ENCODE peak calls at places on chromosomes 12 and 14, in six cellular contexts. One of them, this sample, is unnamed.

GRCh38 chr12:7588703-7589329 is 76.9 kb downstream of the APOBEC1 start:
- DNase-seq in IMR-90: peak
- DNase-seq in trophoblast cell: peak
- DNase-seq in mesenchymal stem cell: peak
- DNase-seq in H1: no peak
- DNase-seq in neuronal stem cell: no peak
- DNase-seq in this sample: peak

GRCh38 chr12:110754101-110754793 is 11.6 kb upstream of the PPP1CC start:
- DNase-seq in IMR-90: no peak
- DNase-seq in trophoblast cell: no peak
- DNase-seq in mesenchymal stem cell: no peak
- DNase-seq in H1: no peak
- DNase-seq in neuronal stem cell: no peak
- DNase-seq in this sample: no peak

GRCh38 chr14:55062517-55063351 is 11.3 kb downstream of the MAPK1IP1L start:
- DNase-seq in IMR-90: no peak
- DNase-seq in trophoblast cell: no peak
- DNase-seq in mesenchymal stem cell: no peak
- DNase-seq in H1: no peak
- DNase-seq in neuronal stem cell: no peak
- DNase-seq in this sample: no peak

GRCh38 chr12:109739747-109740693 is 26.4 kb downstream of the FAM222A start:
- DNase-seq in IMR-90: no peak
- DNase-seq in trophoblast cell: no peak
- DNase-seq in mesenchymal stem cell: no peak
- DNase-seq in H1: no peak
- DNase-seq in neuronal stem cell: no peak
- DNase-seq in this sample: peak

GRCh38 chr12:77435446-77436091 is 370.2 kb upstream of the E2F7 start:
- DNase-seq in IMR-90: no peak
- DNase-seq in trophoblast cell: no peak
- DNase-seq in mesenchymal stem cell: no peak
- DNase-seq in H1: no peak
- DNase-seq in neuronal stem cell: no peak
- DNase-seq in this sample: no peak

GRCh38 chr12:57241556-57242310 is 9.3 kb downstream of the STAC3 start:
- DNase-seq in IMR-90: no peak
- DNase-seq in trophoblast cell: no peak
- DNase-seq in mesenchymal stem cell: peak
- DNase-seq in H1: no peak
- DNase-seq in neuronal stem cell: no peak
- DNase-seq in this sample: no peak

GRCh38 chr12:571795-572531 is 91.3 kb downstream of the NINJ2 start:
- DNase-seq in IMR-90: no peak
- DNase-seq in trophoblast cell: peak
- DNase-seq in mesenchymal stem cell: peak
- DNase-seq in H1: no peak
- DNase-seq in neuronal stem cell: no peak
- DNase-seq in this sample: no peak

GRCh38 chr14:64792871-64793560 is 86.7 kb downstream of the SPTB start:
- DNase-seq in IMR-90: no peak
- DNase-seq in trophoblast cell: no peak
- DNase-seq in mesenchymal stem cell: no peak
- DNase-seq in H1: no peak
- DNase-seq in neuronal stem cell: no peak
- DNase-seq in this sample: no peak

GRCh38 chr12:11906284-11906935 is 164.3 kb upstream of the BCL2L14 start:
- DNase-seq in IMR-90: peak
- DNase-seq in trophoblast cell: peak
- DNase-seq in mesenchymal stem cell: peak
- DNase-seq in H1: no peak
- DNase-seq in neuronal stem cell: no peak
- DNase-seq in this sample: no peak

DNA sequence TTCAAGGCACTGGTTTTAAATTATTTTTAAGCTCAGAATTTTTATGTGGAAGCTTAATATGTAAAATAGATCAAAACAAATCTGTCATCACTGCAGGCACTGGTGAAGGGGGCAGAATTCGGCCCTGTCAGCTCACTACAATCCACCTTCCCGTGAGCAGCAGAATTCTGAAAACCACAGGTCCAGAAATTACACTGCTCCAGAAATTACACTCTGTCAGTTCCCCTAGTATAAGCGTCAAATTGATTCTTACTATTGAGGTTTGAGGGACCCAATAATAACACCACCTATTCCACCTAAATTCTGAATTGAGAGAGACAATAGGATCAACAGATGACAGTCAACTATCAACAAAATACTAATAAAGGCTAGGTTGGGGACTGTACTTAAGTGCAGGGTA is 245.5 kb downstream of the PHLDA1 start:
- DNase-seq in IMR-90: no peak
- DNase-seq in trophoblast cell: no peak
- DNase-seq in mesenchymal stem cell: no peak
- DNase-seq in H1: no peak
- DNase-seq in neuronal stem cell: no peak
- DNase-seq in this sample: no peak
- H3K27ac ChIP-seq in IMR-90: no peak
- H3K27ac ChIP-seq in trophoblast cell: no peak
- H3K27ac ChIP-seq in mesenchymal stem cell: no peak
- H3K27ac ChIP-seq in H1: no peak
- H3K27ac ChIP-seq in neuronal stem cell: no peak
- H3K27ac ChIP-seq in this sample: no peak

GRCh38 chr14:102778616-102779351 is 1.5 kb downstream of the TRAF3 start:
- DNase-seq in IMR-90: peak
- DNase-seq in trophoblast cell: peak
- DNase-seq in mesenchymal stem cell: peak
- DNase-seq in H1: no peak
- DNase-seq in neuronal stem cell: no peak
- DNase-seq in this sample: no peak
- H3K23ac ChIP-seq in IMR-90: peak
- H3K23ac ChIP-seq in trophoblast cell: peak
- H3K23ac ChIP-seq in mesenchymal stem cell: no peak
- H3K23ac ChIP-seq in H1: no peak
- H3K23ac ChIP-seq in neuronal stem cell: no peak
- H3K23ac ChIP-seq in this sample: no peak

GRCh38 chr12:14955876-14956811 is 5.3 kb downstream of the ARHGDIB start:
- DNase-seq in IMR-90: no peak
- DNase-seq in trophoblast cell: no peak
- DNase-seq in mesenchymal stem cell: no peak
- DNase-seq in H1: no peak
- DNase-seq in neuronal stem cell: no peak
- DNase-seq in this sample: no peak

GRCh38 chr12:14950982-14951746 is 10.2 kb downstream of the ARHGDIB start:
- DNase-seq in IMR-90: no peak
- DNase-seq in trophoblast cell: peak
- DNase-seq in mesenchymal stem cell: no peak
- DNase-seq in H1: no peak
- DNase-seq in neuronal stem cell: peak
- DNase-seq in this sample: peak

GRCh38 chr12:14952295-14952995 is 9.0 kb downstream of the ARHGDIB start:
- DNase-seq in IMR-90: peak
- DNase-seq in trophoblast cell: peak
- DNase-seq in mesenchymal stem cell: peak
- DNase-seq in H1: no peak
- DNase-seq in neuronal stem cell: no peak
- DNase-seq in this sample: peak

GRCh38 chr12:14953752-14954151 is 7.6 kb downstream of the ARHGDIB start:
- DNase-seq in IMR-90: no peak
- DNase-seq in trophoblast cell: no peak
- DNase-seq in mesenchymal stem cell: no peak
- DNase-seq in H1: no peak
- DNase-seq in neuronal stem cell: no peak
- DNase-seq in this sample: no peak

GRCh38 chr12:14954269-14954668 is 7.1 kb downstream of the ARHGDIB start:
- DNase-seq in IMR-90: no peak
- DNase-seq in trophoblast cell: no peak
- DNase-seq in mesenchymal stem cell: no peak
- DNase-seq in H1: no peak
- DNase-seq in neuronal stem cell: no peak
- DNase-seq in this sample: no peak
- H3K4me3 ChIP-seq in IMR-90: no peak
- H3K4me3 ChIP-seq in trophoblast cell: no peak
- H3K4me3 ChIP-seq in mesenchymal stem cell: no peak
- H3K4me3 ChIP-seq in H1: no peak
- H3K4me3 ChIP-seq in neuronal stem cell: no peak
- H3K4me3 ChIP-seq in this sample: no peak

GRCh38 chr14:52318057-52318456 is 3.9 kb downstream of the PTGER2 start:
- DNase-seq in IMR-90: no peak
- DNase-seq in trophoblast cell: no peak
- DNase-seq in mesenchymal stem cell: no peak
- DNase-seq in H1: no peak
- DNase-seq in neuronal stem cell: no peak
- DNase-seq in this sample: no peak
- H3K27ac ChIP-seq in IMR-90: peak
- H3K27ac ChIP-seq in trophoblast cell: no peak
- H3K27ac ChIP-seq in mesenchymal stem cell: no peak
- H3K27ac ChIP-seq in H1: no peak
- H3K27ac ChIP-seq in neuronal stem cell: no peak
- H3K27ac ChIP-seq in this sample: no peak

DNA sequence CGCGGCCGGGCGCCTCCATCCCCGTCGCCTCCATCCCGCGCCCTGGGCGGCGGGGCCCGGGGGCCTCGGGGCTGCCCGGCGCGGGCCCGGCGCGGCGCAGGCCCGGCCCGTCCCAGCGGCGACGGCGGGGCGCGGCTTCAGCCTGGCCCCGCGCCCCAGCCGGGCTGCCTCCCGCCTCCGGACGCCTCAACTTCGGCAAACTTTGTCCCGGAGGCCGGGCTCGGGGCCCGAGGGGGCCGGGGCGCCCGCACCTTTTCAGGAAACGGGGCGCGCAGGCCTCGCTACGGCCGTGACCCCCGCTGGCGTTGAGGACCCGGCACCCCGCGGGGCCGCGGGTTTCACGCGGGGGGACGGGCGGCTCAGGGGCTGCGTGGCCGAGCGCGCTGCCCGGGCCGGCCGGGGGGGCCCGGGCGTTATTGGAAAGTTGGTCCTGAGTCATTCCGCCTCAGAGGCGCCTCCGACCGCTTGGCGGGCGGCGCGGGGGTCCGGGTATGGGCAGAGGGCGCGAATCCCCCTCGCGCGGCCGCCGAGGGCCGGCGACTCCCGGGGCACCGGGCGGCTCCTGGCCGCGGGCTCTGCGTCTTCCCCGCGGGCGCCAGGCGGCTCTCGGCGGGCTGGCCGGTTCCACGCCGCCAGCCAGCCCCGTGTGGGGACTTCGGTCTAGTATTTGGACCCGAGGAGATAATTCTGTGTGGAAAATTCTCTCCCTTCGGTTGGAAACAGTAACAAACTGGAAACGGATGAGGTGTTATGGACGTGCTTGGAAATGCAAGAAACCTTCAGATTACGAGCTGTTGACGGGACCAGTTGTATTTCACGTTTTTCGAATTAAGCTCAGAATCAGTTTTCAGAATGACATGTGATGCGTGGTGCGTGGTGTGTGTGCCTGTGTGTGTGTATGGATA is 714 bp downstream of the TRAF3 start:
- DNase-seq in IMR-90: peak
- DNase-seq in trophoblast cell: peak
- DNase-seq in mesenchymal stem cell: peak
- DNase-seq in H1: no peak
- DNase-seq in neuronal stem cell: no peak
- DNase-seq in this sample: no peak
- H3K23ac ChIP-seq in IMR-90: peak
- H3K23ac ChIP-seq in trophoblast cell: peak
- H3K23ac ChIP-seq in mesenchymal stem cell: no peak
- H3K23ac ChIP-seq in H1: no peak
- H3K23ac ChIP-seq in neuronal stem cell: no peak
- H3K23ac ChIP-seq in this sample: no peak

GRCh38 chr12:48022676-48023385 is 18.6 kb upstream of the COL2A1 start:
- DNase-seq in IMR-90: no peak
- DNase-seq in trophoblast cell: no peak
- DNase-seq in mesenchymal stem cell: no peak
- DNase-seq in H1: no peak
- DNase-seq in neuronal stem cell: no peak
- DNase-seq in this sample: peak
- H3K4me3 ChIP-seq in IMR-90: no peak
- H3K4me3 ChIP-seq in trophoblast cell: no peak
- H3K4me3 ChIP-seq in mesenchymal stem cell: no peak
- H3K4me3 ChIP-seq in H1: no peak
- H3K4me3 ChIP-seq in neuronal stem cell: no peak
- H3K4me3 ChIP-seq in this sample: no peak

GRCh38 chr12:92759634-92760268 is 57.0 kb downstream of the PLEKHG7 start:
- DNase-seq in IMR-90: peak
- DNase-seq in trophoblast cell: peak
- DNase-seq in mesenchymal stem cell: peak
- DNase-seq in H1: no peak
- DNase-seq in neuronal stem cell: no peak
- DNase-seq in this sample: peak
- H3K27ac ChIP-seq in IMR-90: no peak
- H3K27ac ChIP-seq in trophoblast cell: no peak
- H3K27ac ChIP-seq in mesenchymal stem cell: no peak
- H3K27ac ChIP-seq in H1: no peak
- H3K27ac ChIP-seq in neuronal stem cell: no peak
- H3K27ac ChIP-seq in this sample: no peak

This sample was measured in mesendoderm.